ENCODE peak calls at places on chromosome X, in four cellular contexts. J, Z, S and O are unnamed samples.

GRCh38 chrX:153744210-153745066 is 19.6 kb upstream of the PLXNB3 start:
- DNase-seq in J (no peak), Z (no peak), S (no peak), O (peak)

GRCh38 chrX:149497626-149498025 is 7.5 kb downstream of the IDS start:
- DNase-seq in J (peak), Z (no peak), S (peak), O (peak)

GRCh38 chrX:18598413-18598812 is 73.5 kb downstream of the RS1 start:
- DNase-seq in J (peak), Z (no peak), S (no peak), O (no peak)

GRCh38 chrX:19799319-19800182 is 87.8 kb downstream of the SH3KBP1 start:
- DNase-seq in J (peak), Z (peak), S (no peak), O (peak)

GRCh38 chrX:150696836-150697235 is 3.6 kb downstream of the MTMR1 start:
- DNase-seq in J (no peak), Z (no peak), S (no peak), O (no peak)

GRCh38 chrX:115333446-115333845 is 43.9 kb downstream of the LUZP4 start:
- DNase-seq in J (peak), Z (no peak), S (no peak), O (no peak)

GRCh38 chrX:68045008-68045577 is 388.2 kb downstream of the OPHN1 start:
- DNase-seq in J (peak), Z (no peak), S (no peak), O (peak)

GRCh38 chrX:12563121-12563520 is 228.1 kb upstream of the PRPS2 start:
- DNase-seq in J (peak), Z (no peak), S (no peak), O (no peak)

GRCh38 chrX:82208976-82209375 is 1007.1 kb downstream of the SH3BGRL start:
- DNase-seq in J (no peak), Z (no peak), S (no peak), O (no peak)

GRCh38 chrX:45758319-45758718 is 557.6 kb upstream of the DIPK2B start:
- DNase-seq in J (peak), Z (peak), S (peak), O (peak)

GRCh38 chrX:12929701-12930100 is 23.3 kb downstream of the TLR8 start:
- DNase-seq in J (no peak), Z (no peak), S (no peak), O (no peak)

GRCh38 chrX:129754266-129755024 is 15.7 kb downstream of the XPNPEP2 start:
- DNase-seq in J (peak), Z (no peak), S (no peak), O (no peak)

GRCh38 chrX:39905475-39905889 is 192.3 kb downstream of the BCOR start:
- DNase-seq in J (no peak), Z (no peak), S (no peak), O (no peak)

GRCh38 chrX:103716967-103717366 is 6.3 kb downstream of the TMEM31 start:
- DNase-seq in J (peak), Z (peak), S (no peak), O (peak)

GRCh38 chrX:44152867-44153266 is 179.7 kb upstream of the NDP start:
- DNase-seq in J (peak), Z (no peak), S (no peak), O (peak)